ENCODE peak calls at places on chromosomes 11 and 22, in ten cellular contexts. E, L, C, P, Y, F, J, T, M and A are unnamed samples.

GRCh38 chr11:22539851-22540376 is 85.7 kb downstream of the FANCF start:
- DNase-seq in E (peak), L (peak), C (no peak), P (peak), Y (no peak), F (no peak), J (no peak), T (no peak), M (peak), A (peak)

GRCh38 chr11:44927174-44927661 is 23.5 kb downstream of the TP53I11 start:
- DNase-seq in E (peak), L (peak), C (peak), P (peak), Y (peak), F (peak), J (no peak), T (peak), M (peak), A (no peak)

GRCh38 chr11:88552377-88553029 is 215.0 kb upstream of the CTSC start:
- DNase-seq in E (peak), L (peak), C (no peak), P (peak), Y (peak), F (peak), J (no peak), T (peak), M (peak), A (no peak)

GRCh38 chr22:37818397-37819099 is 4.6 kb upstream of the GALR3 start:
- DNase-seq in E (peak), L (peak), C (no peak), P (peak), Y (peak), F (peak), J (no peak), T (no peak), M (peak), A (no peak)

GRCh38 chr11:71206186-71206585 is 46.2 kb downstream of the SHANK2 start:
- DNase-seq in E (peak), L (peak), C (no peak), P (peak), Y (no peak), F (no peak), J (peak), T (no peak), M (peak), A (no peak)

GRCh38 chr11:104198576-104198975 is 34.6 kb upstream of the PDGFD start:
- DNase-seq in E (peak), L (no peak), C (no peak), P (peak), Y (no peak), F (no peak), J (no peak), T (no peak), M (no peak), A (no peak)

GRCh38 chr11:102989379-102990047 is 34.0 kb upstream of the MMP13 start:
- DNase-seq in E (peak), L (no peak), C (no peak), P (peak), Y (no peak), F (no peak), J (no peak), T (no peak), M (no peak), A (no peak)

GRCh38 chr11:114272311-114272710 is 23.9 kb upstream of the NNMT start:
- DNase-seq in E (no peak), L (no peak), C (no peak), P (no peak), Y (no peak), F (no peak), J (no peak), T (no peak), M (no peak), A (no peak)

GRCh38 chr11:46489668-46490560 is 98.3 kb upstream of the CHRM4 start:
- DNase-seq in E (peak), L (peak), C (peak), P (peak), Y (no peak), F (peak), J (no peak), T (peak), M (peak), A (peak)

GRCh38 chr11:9905562-9905961 is 241.7 kb downstream of the SWAP70 start:
- DNase-seq in E (no peak), L (no peak), C (no peak), P (no peak), Y (no peak), F (no peak), J (no peak), T (no peak), M (peak), A (no peak)

GRCh38 chr11:48041877-48042698 is 61.7 kb downstream of the PTPRJ start:
- DNase-seq in E (no peak), L (no peak), C (no peak), P (no peak), Y (no peak), F (no peak), J (no peak), T (no peak), M (no peak), A (no peak)

GRCh38 chr11:78313181-78313788 is 104.3 kb downstream of the GAB2 start:
- DNase-seq in E (peak), L (peak), C (peak), P (peak), Y (no peak), F (no peak), J (peak), T (no peak), M (no peak), A (peak)

GRCh38 chr11:74870485-74870884 is 78.4 kb downstream of the XRRA1 start:
- DNase-seq in E (peak), L (no peak), C (no peak), P (peak), Y (no peak), F (peak), J (no peak), T (peak), M (peak), A (no peak)

GRCh38 chr11:126308271-126308671 is 4.4 kb downstream of the DCPS start:
- DNase-seq in E (no peak), L (no peak), C (no peak), P (no peak), Y (no peak), F (no peak), J (no peak), T (no peak), M (no peak), A (no peak)

GRCh38 chr22:30516731-30517130 is 11.2 kb upstream of the SEC14L4 start:
- DNase-seq in E (no peak), L (no peak), C (no peak), P (no peak), Y (no peak), F (no peak), J (no peak), T (no peak), M (no peak), A (no peak)

GRCh38 chr11:61148016-61148640 is 13.1 kb downstream of the VPS37C start:
- DNase-seq in E (no peak), L (no peak), C (no peak), P (no peak), Y (peak), F (no peak), J (no peak), T (no peak), M (no peak), A (no peak)

GRCh38 chr11:123151366-123151765 is 43.7 kb downstream of the CLMP start:
- DNase-seq in E (no peak), L (no peak), C (no peak), P (no peak), Y (no peak), F (no peak), J (no peak), T (no peak), M (no peak), A (no peak)

GRCh38 chr22:27377501-27377900 is 424.1 kb downstream of the MN1 start:
- DNase-seq in E (no peak), L (no peak), C (no peak), P (no peak), Y (no peak), F (no peak), J (no peak), T (no peak), M (no peak), A (no peak)

GRCh38 chr11:5272395-5273017 is 2.8 kb upstream of the HBE1 start:
- DNase-seq in E (no peak), L (no peak), C (no peak), P (no peak), Y (no peak), F (no peak), J (no peak), T (no peak), M (no peak), A (no peak)

GRCh38 chr11:15166204-15166603 is 51.5 kb downstream of the INSC start:
- DNase-seq in E (peak), L (no peak), C (no peak), P (no peak), Y (no peak), F (no peak), J (no peak), T (no peak), M (no peak), A (no peak)

GRCh38 chr11:65663634-65664200 is 1.0 kb upstream of the RELA start:
- DNase-seq in E (peak), L (peak), C (peak), P (peak), Y (no peak), F (peak), J (no peak), T (peak), M (peak), A (no peak)

GRCh38 chr11:34936945-34937344 is 20.5 kb downstream of the PDHX start:
- DNase-seq in E (no peak), L (no peak), C (no peak), P (no peak), Y (no peak), F (no peak), J (no peak), T (no peak), M (no peak), A (no peak)

GRCh38 chr11:93659841-93660240 is 1.6 kb upstream of the CEP295 start:
- DNase-seq in E (no peak), L (no peak), C (no peak), P (no peak), Y (no peak), F (no peak), J (no peak), T (no peak), M (no peak), A (no peak)

GRCh38 chr22:37123649-37124048 is 14.1 kb upstream of the TMPRSS6 start:
- DNase-seq in E (no peak), L (no peak), C (no peak), P (no peak), Y (no peak), F (no peak), J (no peak), T (no peak), M (no peak), A (no peak)

GRCh38 chr11:69425895-69426544 is 55.4 kb upstream of the LINC01488 start:
- DNase-seq in E (no peak), L (no peak), C (no peak), P (no peak), Y (no peak), F (no peak), J (no peak), T (no peak), M (no peak), A (no peak)

GRCh38 chr11:94786264-94787126 is 18.3 kb downstream of the AMOTL1 start:
- DNase-seq in E (peak), L (no peak), C (no peak), P (peak), Y (no peak), F (peak), J (no peak), T (no peak), M (peak), A (no peak)

GRCh38 chr11:130146797-130147196 is 12.8 kb upstream of the ST14 start:
- DNase-seq in E (no peak), L (no peak), C (no peak), P (peak), Y (no peak), F (no peak), J (no peak), T (no peak), M (no peak), A (no peak)

GRCh38 chr11:380491-380890 is 11.2 kb downstream of the B4GALNT4 start:
- DNase-seq in E (no peak), L (no peak), C (no peak), P (no peak), Y (peak), F (no peak), J (no peak), T (no peak), M (no peak), A (no peak)

GRCh38 chr11:126669416-126669815 is 313.9 kb downstream of the ST3GAL4 start:
- DNase-seq in E (no peak), L (no peak), C (peak), P (no peak), Y (no peak), F (no peak), J (peak), T (no peak), M (no peak), A (no peak)

GRCh38 chr11:68302256-68303054 is 9.9 kb upstream of the LRP5 start:
- DNase-seq in E (peak), L (peak), C (no peak), P (peak), Y (no peak), F (no peak), J (peak), T (no peak), M (no peak), A (no peak)

GRCh38 chr22:48744967-48745841 is 1082.5 kb downstream of the BRD1 start:
- DNase-seq in E (no peak), L (no peak), C (no peak), P (no peak), Y (no peak), F (no peak), J (no peak), T (no peak), M (no peak), A (no peak)

GRCh38 chr11:105155679-105156078 is 16.1 kb upstream of the CARD18 start:
- DNase-seq in E (no peak), L (no peak), C (no peak), P (no peak), Y (no peak), F (no peak), J (no peak), T (no peak), M (peak), A (no peak)

GRCh38 chr11:32420937-32421532 is 14.3 kb downstream of the WT1 start:
- DNase-seq in E (no peak), L (no peak), C (no peak), P (no peak), Y (peak), F (peak), J (no peak), T (no peak), M (no peak), A (no peak)

GRCh38 chr11:44348114-44348513 is 38.2 kb upstream of the ALX4 start:
- DNase-seq in E (no peak), L (no peak), C (no peak), P (no peak), Y (no peak), F (no peak), J (no peak), T (no peak), M (no peak), A (no peak)

GRCh38 chr11:30131535-30131934 is 99.3 kb upstream of the FSHB start:
- DNase-seq in E (peak), L (peak), C (no peak), P (no peak), Y (no peak), F (no peak), J (no peak), T (no peak), M (no peak), A (no peak)

GRCh38 chr11:17298302-17298701 is 21.8 kb downstream of the NUCB2 start:
- DNase-seq in E (no peak), L (no peak), C (no peak), P (no peak), Y (no peak), F (no peak), J (no peak), T (no peak), M (no peak), A (no peak)

GRCh38 chr11:63920870-63921417 is 4.0 kb upstream of the RCOR2 start:
- DNase-seq in E (no peak), L (peak), C (no peak), P (no peak), Y (no peak), F (no peak), J (no peak), T (no peak), M (peak), A (no peak)

GRCh38 chr11:18775492-18776292 is 15.9 kb downstream of the PTPN5 start:
- DNase-seq in E (peak), L (peak), C (no peak), P (peak), Y (peak), F (peak), J (no peak), T (peak), M (peak), A (no peak)

GRCh38 chr22:35777335-35777975 is 59.8 kb downstream of the APOL5 start:
- DNase-seq in E (peak), L (no peak), C (peak), P (peak), Y (no peak), F (no peak), J (peak), T (no peak), M (no peak), A (peak)

GRCh38 chr11:34641456-34641855 is 20.6 kb downstream of the EHF start:
- DNase-seq in E (no peak), L (peak), C (no peak), P (no peak), Y (no peak), F (no peak), J (no peak), T (no peak), M (no peak), A (no peak)

GRCh38 chr22:19644314-19645223 is 69.7 kb upstream of the SEPTIN5 start:
- DNase-seq in E (peak), L (no peak), C (no peak), P (peak), Y (no peak), F (no peak), J (no peak), T (no peak), M (no peak), A (no peak)
- H3K4me3 ChIP-seq in E (no peak), L (no peak), C (no peak), P (no peak), Y (no peak), F (no peak), J (no peak), T (no peak), M (no peak), A (no peak)

GRCh38 chr11:13963169-13963948 is 836 bp downstream of the SPON1 start:
- DNase-seq in E (peak), L (peak), C (no peak), P (peak), Y (peak), F (no peak), J (no peak), T (no peak), M (peak), A (no peak)

GRCh38 chr11:13965337-13965736 is 2.8 kb downstream of the SPON1 start:
- DNase-seq in E (no peak), L (peak), C (no peak), P (no peak), Y (no peak), F (no peak), J (no peak), T (no peak), M (peak), A (no peak)

GRCh38 chr11:13963949-13964770 is 1.6 kb downstream of the SPON1 start:
- DNase-seq in E (no peak), L (peak), C (no peak), P (no peak), Y (peak), F (no peak), J (no peak), T (no peak), M (peak), A (no peak)

GRCh38 chr11:13966486-13966885 is 4.0 kb downstream of the SPON1 start:
- DNase-seq in E (no peak), L (no peak), C (no peak), P (no peak), Y (no peak), F (no peak), J (no peak), T (no peak), M (no peak), A (no peak)

DNA sequence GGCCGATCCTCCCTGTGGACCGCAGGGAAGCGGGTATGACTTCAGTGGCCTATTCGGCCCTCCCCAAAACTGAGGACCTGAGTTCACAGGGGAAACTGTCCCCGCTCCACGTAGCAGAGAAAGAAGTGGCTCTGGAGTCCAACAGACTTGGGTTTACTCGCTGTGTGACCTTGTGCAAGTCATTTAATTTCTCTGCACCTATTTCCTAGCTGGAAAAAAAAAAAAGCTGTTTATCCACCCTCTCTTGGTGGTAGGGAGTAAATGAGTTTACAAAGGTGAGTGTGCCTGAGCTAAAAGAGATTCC is 2.2 kb downstream of the SPON1 start:
- DNase-seq in E (no peak), L (no peak), C (no peak), P (no peak), Y (no peak), F (no peak), J (no peak), T (no peak), M (no peak), A (no peak)
- H3K4me3 ChIP-seq in E (no peak), L (peak), C (no peak), P (peak), Y (no peak), F (no peak), J (peak), T (no peak), M (peak), A (no peak)

GRCh38 chr22:26362471-26362870 is 66.6 kb upstream of the ASPHD2 start:
- DNase-seq in E (no peak), L (no peak), C (no peak), P (no peak), Y (no peak), F (no peak), J (peak), T (no peak), M (no peak), A (no peak)

GRCh38 chr22:26359156-26359555 is 69.9 kb upstream of the ASPHD2 start:
- DNase-seq in E (no peak), L (no peak), C (no peak), P (no peak), Y (no peak), F (no peak), J (no peak), T (no peak), M (no peak), A (no peak)

GRCh38 chr22:26357281-26357680 is 71.8 kb upstream of the ASPHD2 start:
- DNase-seq in E (no peak), L (no peak), C (no peak), P (no peak), Y (no peak), F (no peak), J (no peak), T (no peak), M (no peak), A (no peak)

GRCh38 chr22:26357813-26358212 is 71.2 kb upstream of the ASPHD2 start:
- DNase-seq in E (no peak), L (no peak), C (no peak), P (no peak), Y (no peak), F (no peak), J (no peak), T (no peak), M (no peak), A (no peak)

DNA sequence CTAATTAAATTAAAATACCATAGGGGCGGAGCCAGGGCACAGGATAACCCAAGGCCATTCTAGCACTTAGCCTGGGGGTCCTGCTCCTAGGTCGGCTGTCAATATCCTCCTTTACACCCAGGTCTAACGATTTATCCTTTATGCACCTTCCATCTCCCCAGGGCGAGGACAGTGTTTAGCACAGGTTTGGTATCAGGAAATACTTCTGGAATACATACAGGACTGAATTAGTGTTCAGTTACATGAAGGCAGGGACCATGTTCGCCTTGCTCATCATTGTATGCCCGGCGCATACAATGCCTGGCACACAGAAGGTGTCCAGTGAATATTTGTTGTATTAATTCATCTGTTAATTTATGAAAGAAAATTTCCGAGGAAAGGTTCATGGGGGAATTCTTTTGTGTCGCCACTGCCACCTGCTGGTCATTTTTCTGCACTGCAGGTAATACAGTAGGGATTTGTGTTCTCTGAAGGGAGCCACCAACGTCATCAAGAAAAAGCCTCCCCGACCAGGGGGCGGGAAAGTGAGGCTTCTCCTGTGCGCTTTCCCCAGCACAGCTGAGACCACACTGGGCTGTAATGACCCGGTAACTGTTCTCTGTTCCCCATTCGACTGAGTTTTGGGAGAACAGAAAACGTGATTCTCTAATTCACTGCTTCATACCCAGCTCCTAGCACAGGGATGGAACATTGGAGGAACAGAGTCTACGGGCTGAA is 68.7 kb upstream of the ASPHD2 start:
- DNase-seq in E (peak), L (peak), C (no peak), P (peak), Y (no peak), F (peak), J (peak), T (peak), M (peak), A (peak)
- H3K4me3 ChIP-seq in E (no peak), L (no peak), C (no peak), P (peak), Y (no peak), F (no peak), J (no peak), T (peak), M (peak), A (peak)

GRCh38 chr22:40875111-40875510 is 13.2 kb upstream of the DNAJB7 start:
- DNase-seq in E (no peak), L (no peak), C (no peak), P (no peak), Y (no peak), F (no peak), J (no peak), T (no peak), M (no peak), A (no peak)

GRCh38 chr22:40878937-40879336 is 17.0 kb upstream of the DNAJB7 start:
- DNase-seq in E (no peak), L (peak), C (no peak), P (no peak), Y (no peak), F (no peak), J (no peak), T (no peak), M (no peak), A (no peak)

GRCh38 chr22:40874016-40874415 is 12.1 kb upstream of the DNAJB7 start:
- DNase-seq in E (no peak), L (no peak), C (no peak), P (no peak), Y (no peak), F (no peak), J (no peak), T (no peak), M (no peak), A (no peak)

GRCh38 chr22:40877488-40877887 is 15.6 kb upstream of the DNAJB7 start:
- DNase-seq in E (no peak), L (no peak), C (no peak), P (no peak), Y (no peak), F (no peak), J (no peak), T (no peak), M (no peak), A (no peak)
- H3K4me3 ChIP-seq in E (no peak), L (no peak), C (no peak), P (no peak), Y (no peak), F (no peak), J (no peak), T (no peak), M (no peak), A (no peak)